ENCODE peak calls at places on chromosomes 13 and 19, in eight cellular contexts. O is psoas muscle, F is mammary epithelial cell, J is cardiac fibroblast, M is ovary, K is tibial nerve, N is AG10803, V is HFF-Myc. B is an unnamed sample.

GRCh38 chr13:103055166-103055565 is 11.1 kb downstream of the SLC10A2 start:
- DNase-seq in N (no peak), J (no peak), O (no peak), K (no peak), F (no peak), V (no peak), M (no peak), B (no peak)

GRCh38 chr19:45514376-45515051 is 7.2 kb downstream of the VASP start:
- DNase-seq in J (no peak), K (no peak), M (no peak), N (no peak), V (no peak), F (peak; percentile 51), O (no peak), B (no peak)

GRCh38 chr19:45526971-45527370 is 19.7 kb downstream of the VASP start:
- DNase-seq in F (no peak), K (no peak), J (no peak), N (no peak), M (no peak), V (no peak), O (peak; percentile 43), B (no peak)

GRCh38 chr13:102318233-102318632 is 83.6 kb downstream of the FGF14 start:
- DNase-seq in V (no peak), O (no peak), J (no peak), K (no peak), N (no peak), F (no peak), M (no peak), B (no peak)

GRCh38 chr19:41774515-41774980 is 19.2 kb downstream of the CEACAM6 start:
- DNase-seq in M (no peak), N (no peak), K (no peak), V (no peak), O (no peak), F (peak; percentile 96), J (no peak), B (no peak)

GRCh38 chr13:82634946-82635345 is 1247.3 kb downstream of the SLITRK1 start:
- DNase-seq in V (no peak), O (no peak), F (peak; percentile 35), J (no peak), M (no peak), K (no peak), N (no peak), B (no peak)

GRCh38 chr19:3404324-3405260 is 38.2 kb downstream of the NFIC start:
- DNase-seq in J (peak; percentile 91), O (peak; percentile 96), F (no peak), M (peak; percentile 92), N (peak; percentile 94), V (peak; percentile 71), K (peak; percentile 75), B (peak; percentile 90)

GRCh38 chr19:33797821-33798633 is 1.4 kb downstream of the KCTD15 start:
- DNase-seq in V (no peak), O (peak; percentile 61), N (peak; percentile 33), M (peak; percentile 75), F (peak; percentile 19), J (peak; percentile 51), K (no peak), B (peak; percentile 57)

GRCh38 chr13:71115301-71115700 is 751.7 kb downstream of the DACH1 start:
- DNase-seq in M (no peak), J (no peak), V (no peak), N (no peak), F (no peak), K (no peak), O (no peak), B (peak; percentile 1)
- H3K4me3 ChIP-seq in M (no peak overlapping the region), J (no peak overlapping the region), V (no peak overlapping the region), N (no peak overlapping the region), F (no peak overlapping the region), K (no peak overlapping the region), O (no peak overlapping the region), B (no peak overlapping the region)

GRCh38 chr19:1471514-1472107 is 7.4 kb downstream of the C19orf25 start:
- DNase-seq in V (no peak), O (peak; percentile 49), J (no peak), M (no peak), F (no peak), N (no peak), K (no peak), B (no peak)
- TF ChIP-seq CTCF in V (peak; percentile 21), O (no peak), J (no peak), M (no peak), F (no peak), N (peak; percentile 25), K (no peak), B (no peak)

GRCh38 chr13:97279913-97280312 is 57.8 kb downstream of the MBNL2 start:
- DNase-seq in N (peak; percentile 88), J (peak; percentile 50), V (no peak), M (no peak), O (no peak), F (no peak), K (no peak), B (peak; percentile 82)

GRCh38 chr13:97279079-97279411 is 56.9 kb downstream of the MBNL2 start:
- DNase-seq in J (no peak), F (no peak), V (no peak), O (no peak), M (no peak), N (no peak), K (no peak), B (no peak)

GRCh38 chr13:97276862-97277269 is 54.7 kb downstream of the MBNL2 start:
- DNase-seq in V (no peak), M (no peak), N (no peak), K (no peak), O (no peak), F (no peak), J (peak; percentile 49), B (no peak)

GRCh38 chr13:97280478-97280877 is 58.3 kb downstream of the MBNL2 start:
- DNase-seq in F (no peak), K (no peak), O (no peak), J (no peak), M (no peak), N (peak; percentile 35), V (no peak), B (no peak)

GRCh38 chr13:97278395-97279078 is 56.4 kb downstream of the MBNL2 start:
- DNase-seq in F (peak; percentile 77), V (no peak), N (peak; percentile 50), J (peak; percentile 54), M (no peak), K (no peak), O (no peak), B (no peak)
- H3K4me3 ChIP-seq in F (no peak overlapping the region), V (no peak overlapping the region), N (no peak overlapping the region), J (no peak overlapping the region), M (no peak overlapping the region), K (no peak overlapping the region), O (no peak overlapping the region), B (no peak overlapping the region)

GRCh38 chr13:49443689-49444516 is at the start of the genes CAB39L and SETDB2:
- DNase-seq in N (peak; percentile 98), M (peak; percentile 98), V (peak; percentile 97), J (peak; percentile 99), K (peak; percentile 97), O (peak; percentile 98), F (peak; percentile 100), B (peak; percentile 99)
- TF ChIP-seq CTCF in N (peak; percentile 50), M (peak; percentile 50), V (peak; percentile 11), J (peak; percentile 47), K (peak; percentile 61), O (peak; percentile 17), F (peak; percentile 55), B (peak; percentile 45)

GRCh38 chr13:51556740-51557139 is 27.5 kb upstream of the WDFY2 start:
- DNase-seq in K (no peak), F (peak; percentile 93), O (no peak), J (no peak), V (no peak), M (no peak), N (no peak), B (no peak)
- H3K4me3 ChIP-seq in K (no peak overlapping the region), F (no peak overlapping the region), O (no peak overlapping the region), J (no peak overlapping the region), V (no peak overlapping the region), M (no peak overlapping the region), N (no peak overlapping the region), B (no peak overlapping the region)